ENCODE peak calls at places on chromosomes 7 and 10, in ten cellular contexts. C is CD8-positive, alpha-beta memory T cell; Q is BJ; F is fibroblast of the aortic adventitia; R is IMR-90; G is PC-3; U is A549; N is cardiac fibroblast; T is tibial artery; A is astrocyte of the cerebellum. K is an unnamed sample.

GRCh38 chr10:5252177-5253037 is 55.8 kb downstream of the AKR1C4 start:
- DNase-seq in C (no peak), Q (no peak), F (peak), R (peak), G (peak), U (peak), N (peak), T (no peak), A (no peak), K (no peak)

GRCh38 chr10:62618576-62619408 is 185.7 kb upstream of the ADO start:
- DNase-seq in C (no peak), Q (peak), F (peak), R (peak), G (peak), U (peak), N (peak), T (peak), A (peak), K (peak)

GRCh38 chr10:133258818-133259602 is 17.7 kb downstream of the ADAM8 start:
- DNase-seq in C (peak), Q (peak), F (peak), R (peak), G (peak), U (peak), N (peak), T (peak), A (peak), K (peak)

GRCh38 chr10:16545126-16545736 is 23.6 kb upstream of the C1QL3 start:
- DNase-seq in C (no peak), Q (no peak), F (peak), R (peak), G (peak), U (peak), N (peak), T (no peak), A (no peak), K (no peak)

GRCh38 chr10:94524146-94524545 is 21.4 kb upstream of the HELLS start:
- DNase-seq in C (no peak), Q (no peak), F (peak), R (peak), G (peak), U (no peak), N (peak), T (no peak), A (peak), K (no peak)

GRCh38 chr10:132866601-132867381 is 75.6 kb downstream of the CFAP46 start:
- DNase-seq in C (no peak), Q (no peak), F (no peak), R (no peak), G (no peak), U (no peak), N (no peak), T (no peak), A (no peak), K (no peak)

GRCh38 chr7:43884209-43884608 is 14.9 kb upstream of the MRPS24 start:
- DNase-seq in C (no peak), Q (no peak), F (no peak), R (no peak), G (no peak), U (no peak), N (no peak), T (no peak), A (no peak), K (no peak)

GRCh38 chr10:22579826-22580225 is 134.6 kb downstream of the PIP4K2A start:
- DNase-seq in C (no peak), Q (no peak), F (no peak), R (no peak), G (no peak), U (no peak), N (no peak), T (no peak), A (no peak), K (no peak)

GRCh38 chr10:6054884-6055283 is 7.3 kb downstream of the IL2RA start:
- DNase-seq in C (no peak), Q (no peak), F (no peak), R (no peak), G (no peak), U (no peak), N (no peak), T (no peak), A (no peak), K (no peak)

GRCh38 chr7:156096806-156097538 is 284.7 kb upstream of the SHH start:
- DNase-seq in C (no peak), Q (no peak), F (no peak), R (no peak), G (no peak), U (no peak), N (peak), T (no peak), A (peak), K (no peak)

GRCh38 chr10:114448897-114449296 is 44.6 kb upstream of the AFAP1L2 start:
- DNase-seq in C (no peak), Q (no peak), F (no peak), R (no peak), G (no peak), U (no peak), N (no peak), T (no peak), A (no peak), K (no peak)

GRCh38 chr7:5315761-5316160 is 33.0 kb downstream of the SLC29A4 start:
- DNase-seq in C (no peak), Q (no peak), F (no peak), R (no peak), G (no peak), U (no peak), N (no peak), T (no peak), A (no peak), K (no peak)

GRCh38 chr7:106092204-106092603 is 19.9 kb downstream of the SYPL1 start:
- DNase-seq in C (no peak), Q (no peak), F (no peak), R (no peak), G (no peak), U (no peak), N (no peak), T (no peak), A (no peak), K (no peak)

GRCh38 chr10:114544045-114544659 is 113.9 kb downstream of the ABLIM1 start:
- DNase-seq in C (peak), Q (no peak), F (no peak), R (no peak), G (peak), U (no peak), N (no peak), T (no peak), A (no peak), K (no peak)

GRCh38 chr10:113018034-113018433 is 68.0 kb downstream of the TCF7L2 start:
- DNase-seq in C (no peak), Q (no peak), F (no peak), R (no peak), G (no peak), U (no peak), N (no peak), T (no peak), A (no peak), K (no peak)

GRCh38 chr10:50373821-50374501 is 122.6 kb upstream of the ASAH2 start:
- DNase-seq in C (no peak), Q (no peak), F (peak), R (peak), G (no peak), U (no peak), N (peak), T (no peak), A (no peak), K (no peak)

GRCh38 chr7:78792006-78792405 is 661.5 kb downstream of the MAGI2 start:
- DNase-seq in C (no peak), Q (no peak), F (no peak), R (peak), G (no peak), U (no peak), N (peak), T (no peak), A (no peak), K (no peak)

GRCh38 chr10:132296671-132297443 is 10.9 kb downstream of the STK32C start:
- DNase-seq in C (no peak), Q (no peak), F (no peak), R (no peak), G (no peak), U (no peak), N (no peak), T (no peak), A (no peak), K (no peak)

GRCh38 chr7:127976056-127976455 is 55.2 kb downstream of the LRRC4 start:
- DNase-seq in C (no peak), Q (no peak), F (no peak), R (no peak), G (no peak), U (no peak), N (no peak), T (no peak), A (no peak), K (no peak)

GRCh38 chr7:956031-956430 is 1.6 kb upstream of the ADAP1 start:
- DNase-seq in C (no peak), Q (no peak), F (no peak), R (no peak), G (no peak), U (no peak), N (no peak), T (no peak), A (no peak), K (no peak)

GRCh38 chr7:43648725-43649406 is 66.0 kb downstream of the STK17A start:
- DNase-seq in C (peak), Q (no peak), F (peak), R (peak), G (peak), U (no peak), N (peak), T (no peak), A (peak), K (peak)

GRCh38 chr7:80699030-80699638 is 60.7 kb downstream of the CD36 start:
- DNase-seq in C (no peak), Q (no peak), F (peak), R (peak), G (peak), U (peak), N (peak), T (no peak), A (peak), K (no peak)

GRCh38 chr10:61460835-61461234 is 7.7 kb upstream of the TMEM26 start:
- DNase-seq in C (no peak), Q (no peak), F (no peak), R (no peak), G (no peak), U (no peak), N (no peak), T (no peak), A (no peak), K (no peak)

GRCh38 chr7:79317728-79318127 is 135.7 kb downstream of the MAGI2 start:
- DNase-seq in C (no peak), Q (peak), F (peak), R (peak), G (peak), U (peak), N (peak), T (no peak), A (peak), K (peak)

GRCh38 chr10:95249467-95249866 is 41.3 kb downstream of the PDLIM1 start:
- DNase-seq in C (no peak), Q (no peak), F (no peak), R (no peak), G (no peak), U (no peak), N (no peak), T (no peak), A (no peak), K (no peak)

GRCh38 chr10:101012525-101013364 is 13.1 kb downstream of the LZTS2 start:
- DNase-seq in C (peak), Q (peak), F (peak), R (peak), G (peak), U (peak), N (peak), T (peak), A (peak), K (no peak)

GRCh38 chr7:99392659-99393362 is 15.6 kb downstream of the PDAP1 start:
- DNase-seq in C (peak), Q (no peak), F (no peak), R (no peak), G (no peak), U (no peak), N (peak), T (peak), A (no peak), K (no peak)

GRCh38 chr10:119209050-119209735 is 1.8 kb downstream of the GRK5 start:
- DNase-seq in C (peak), Q (no peak), F (peak), R (peak), G (peak), U (peak), N (peak), T (peak), A (no peak), K (no peak)
- H3K4me3 ChIP-seq in C (peak), Q (peak), F (peak), R (peak), G (peak), U (peak), N (peak), T (peak), A (peak), K (peak)

GRCh38 chr10:125711110-125711750 is 8.3 kb upstream of the EDRF1 start:
- DNase-seq in C (no peak), Q (no peak), F (no peak), R (no peak), G (no peak), U (no peak), N (no peak), T (no peak), A (no peak), K (no peak)
- H3K4me3 ChIP-seq in C (no peak), Q (no peak), F (no peak), R (no peak), G (no peak), U (no peak), N (no peak), T (no peak), A (no peak), K (no peak)

GRCh38 chr10:59625842-59626522 is 83.7 kb downstream of the SLC16A9 start:
- DNase-seq in C (no peak), Q (peak), F (peak), R (peak), G (peak), U (peak), N (peak), T (no peak), A (peak), K (no peak)
- H3K4me3 ChIP-seq in C (no peak), Q (no peak), F (no peak), R (no peak), G (peak), U (no peak), N (no peak), T (no peak), A (no peak), K (no peak)

DNA sequence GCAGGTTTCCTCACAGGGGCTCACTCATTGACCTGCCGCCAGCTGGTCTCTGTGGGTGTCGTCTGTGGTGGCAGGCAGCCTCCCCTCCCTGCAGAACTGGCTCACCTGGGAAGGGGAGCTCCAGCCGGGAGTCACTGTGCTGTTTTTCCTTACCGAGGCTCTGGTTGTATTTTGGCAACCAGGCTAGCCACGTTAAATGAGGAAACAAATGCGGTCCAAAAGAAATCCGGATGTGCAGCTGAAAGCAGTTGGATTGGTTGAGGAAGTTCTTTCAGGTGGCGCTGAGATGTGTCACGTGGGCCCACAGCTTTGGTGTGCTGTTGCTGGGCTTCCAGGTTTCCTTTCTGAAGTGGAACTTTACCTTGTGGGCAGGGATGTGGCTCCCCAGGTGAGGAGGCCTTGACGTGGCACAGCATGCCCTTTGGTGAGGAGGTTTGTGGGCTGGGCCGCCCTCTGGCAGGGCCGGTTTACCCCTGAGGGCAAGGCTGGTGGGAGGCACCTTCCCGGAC is 14.2 kb downstream of the MTURN start:
- DNase-seq in C (no peak), Q (no peak), F (no peak), R (no peak), G (no peak), U (no peak), N (no peak), T (no peak), A (no peak), K (no peak)
- H3K4me3 ChIP-seq in C (peak), Q (no peak), F (no peak), R (no peak), G (no peak), U (no peak), N (no peak), T (no peak), A (no peak), K (no peak)

GRCh38 chr7:71504697-71505441 is 372.9 kb downstream of the GALNT17 start:
- DNase-seq in C (no peak), Q (no peak), F (no peak), R (no peak), G (no peak), U (no peak), N (no peak), T (no peak), A (no peak), K (no peak)
- H3K4me3 ChIP-seq in C (no peak), Q (no peak), F (no peak), R (no peak), G (no peak), U (no peak), N (no peak), T (no peak), A (no peak), K (no peak)

GRCh38 chr7:130492519-130493274 is 812 bp downstream of the MEST start:
- DNase-seq in C (no peak), Q (no peak), F (peak), R (no peak), G (no peak), U (no peak), N (peak), T (no peak), A (no peak), K (no peak)

GRCh38 chr7:130491841-130492518 is at the start of gene MEST:
- DNase-seq in C (no peak), Q (no peak), F (peak), R (peak), G (no peak), U (no peak), N (no peak), T (no peak), A (no peak), K (no peak)

GRCh38 chr7:130490888-130491771 is 755 bp upstream of the MEST start:
- DNase-seq in C (no peak), Q (no peak), F (peak), R (peak), G (no peak), U (no peak), N (peak), T (no peak), A (no peak), K (no peak)

GRCh38 chr7:130493275-130493868 is 1.5 kb downstream of the MEST start:
- DNase-seq in C (no peak), Q (no peak), F (peak), R (peak), G (no peak), U (no peak), N (peak), T (no peak), A (no peak), K (no peak)

GRCh38 chr7:130494480-130494879 is 2.6 kb downstream of the MEST start:
- DNase-seq in C (no peak), Q (no peak), F (peak), R (no peak), G (no peak), U (no peak), N (no peak), T (no peak), A (no peak), K (no peak)
- H3K4me3 ChIP-seq in C (no peak), Q (peak), F (peak), R (peak), G (no peak), U (no peak), N (peak), T (no peak), A (peak), K (peak)

GRCh38 chr7:135514856-135515255 is 5.0 kb upstream of the CNOT4 start:
- DNase-seq in C (no peak), Q (no peak), F (no peak), R (no peak), G (no peak), U (no peak), N (no peak), T (no peak), A (no peak), K (no peak)
- H3K4me3 ChIP-seq in C (no peak), Q (no peak), F (no peak), R (no peak), G (no peak), U (no peak), N (no peak), T (no peak), A (no peak), K (no peak)

GRCh38 chr7:2524808-2525140 is 5.2 kb downstream of the LFNG start:
- DNase-seq in C (no peak), Q (no peak), F (no peak), R (no peak), G (no peak), U (no peak), N (no peak), T (no peak), A (no peak), K (no peak)

GRCh38 chr7:2523941-2524807 is 4.6 kb downstream of the LFNG start:
- DNase-seq in C (no peak), Q (no peak), F (peak), R (peak), G (peak), U (peak), N (peak), T (peak), A (no peak), K (no peak)

GRCh38 chr7:2521952-2522591 is 2.5 kb downstream of the LFNG start:
- DNase-seq in C (peak), Q (no peak), F (no peak), R (no peak), G (peak), U (peak), N (peak), T (no peak), A (no peak), K (no peak)

GRCh38 chr7:2522780-2523433 is 3.3 kb downstream of the LFNG start:
- DNase-seq in C (no peak), Q (no peak), F (no peak), R (no peak), G (peak), U (peak), N (peak), T (no peak), A (peak), K (no peak)

GRCh38 chr7:2523461-2523905 is 3.9 kb downstream of the LFNG start:
- DNase-seq in C (no peak), Q (no peak), F (no peak), R (no peak), G (peak), U (no peak), N (no peak), T (no peak), A (no peak), K (no peak)
- H3K4me3 ChIP-seq in C (peak), Q (no peak), F (no peak), R (no peak), G (peak), U (peak), N (no peak), T (peak), A (no peak), K (peak)

GRCh38 chr10:58515296-58515956 is 2.8 kb downstream of the BICC1 start:
- DNase-seq in C (no peak), Q (no peak), F (peak), R (no peak), G (peak), U (peak), N (no peak), T (no peak), A (no peak), K (no peak)
- H3K4me3 ChIP-seq in C (no peak), Q (peak), F (peak), R (peak), G (peak), U (peak), N (peak), T (peak), A (peak), K (peak)

GRCh38 chr7:95772771-95773581 is 622 bp downstream of the DYNC1I1 start:
- DNase-seq in C (no peak), Q (no peak), F (peak), R (no peak), G (peak), U (no peak), N (peak), T (peak), A (no peak), K (no peak)
- H3K4me3 ChIP-seq in C (no peak), Q (peak), F (peak), R (peak), G (peak), U (peak), N (peak), T (peak), A (peak), K (peak)